ENCODE peak calls at places on chromosomes 4 and X, in nine cellular contexts. E is lung, U is cardiac muscle cell, N is IMR-90, A is GM12878, P is bronchial epithelial cell, K is AG09309, R is BE2C, J is brain microvascular endothelial cell. F is an unnamed sample.

GRCh38 chrX:19775830-19776498 is 111.4 kb downstream of the SH3KBP1 start:
- DNase-seq in E (no peak), U (no peak), N (no peak), A (no peak), P (no peak), K (no peak), R (no peak), J (no peak), F (no peak)

GRCh38 chr4:15479089-15479912 is 9.6 kb downstream of the CC2D2A start:
- DNase-seq in E (peak), U (peak), N (peak), A (no peak), P (peak), K (peak), R (peak), J (peak), F (no peak)

GRCh38 chrX:40130207-40130606 is 32.4 kb upstream of the BCOR start:
- DNase-seq in E (no peak), U (peak), N (peak), A (no peak), P (peak), K (no peak), R (no peak), J (peak), F (no peak)

GRCh38 chrX:131394384-131394783 is 105.3 kb upstream of the IGSF1 start:
- DNase-seq in E (no peak), U (no peak), N (no peak), A (no peak), P (peak), K (no peak), R (no peak), J (no peak), F (no peak)

GRCh38 chr4:4853371-4853823 is 6.1 kb upstream of the MSX1 start:
- DNase-seq in E (no peak), U (no peak), N (no peak), A (no peak), P (no peak), K (no peak), R (no peak), J (no peak), F (no peak)

GRCh38 chrX:23494741-23495140 is 160.1 kb downstream of the PTCHD1 start:
- DNase-seq in E (no peak), U (no peak), N (no peak), A (no peak), P (no peak), K (no peak), R (no peak), J (no peak), F (no peak)

GRCh38 chr4:2341261-2341841 is 77.1 kb downstream of the ZFYVE28 start:
- DNase-seq in E (peak), U (no peak), N (no peak), A (no peak), P (no peak), K (no peak), R (peak), J (no peak), F (no peak)

GRCh38 chr4:185358514-185359433 is 37.0 kb downstream of the LRP2BP start:
- DNase-seq in E (no peak), U (no peak), N (peak), A (no peak), P (peak), K (peak), R (no peak), J (peak), F (no peak)

GRCh38 chr4:91958651-91959050 is 345.1 kb upstream of the GRID2 start:
- DNase-seq in E (no peak), U (peak), N (peak), A (no peak), P (no peak), K (no peak), R (no peak), J (no peak), F (no peak)

GRCh38 chrX:152632445-152633097 is 5.1 kb upstream of the GABRQ start:
- DNase-seq in E (peak), U (peak), N (peak), A (no peak), P (peak), K (peak), R (peak), J (peak), F (no peak)

GRCh38 chr4:1494416-1495315 is 88.4 kb upstream of the NKX1-1 start:
- DNase-seq in E (no peak), U (no peak), N (no peak), A (no peak), P (no peak), K (no peak), R (peak), J (no peak), F (no peak)

GRCh38 chr4:23202712-23203247 is 510.0 kb downstream of the GBA3 start:
- DNase-seq in E (no peak), U (no peak), N (no peak), A (no peak), P (no peak), K (no peak), R (no peak), J (no peak), F (no peak)

GRCh38 chrX:119647552-119648420 is 41.6 kb upstream of the NKRF start:
- DNase-seq in E (no peak), U (no peak), N (no peak), A (peak), P (no peak), K (no peak), R (no peak), J (no peak), F (no peak)

GRCh38 chr4:15368906-15369305 is 58.9 kb upstream of the C1QTNF7 start:
- DNase-seq in E (no peak), U (peak), N (peak), A (no peak), P (no peak), K (no peak), R (no peak), J (peak), F (no peak)

GRCh38 chrX:139204576-139204902 is 326.0 kb upstream of the F9 start:
- DNase-seq in E (no peak), U (no peak), N (no peak), A (no peak), P (no peak), K (no peak), R (no peak), J (no peak), F (no peak)

GRCh38 chrX:53333853-53334252 is 52.5 kb upstream of the IQSEC2 start:
- DNase-seq in E (no peak), U (no peak), N (no peak), A (no peak), P (no peak), K (no peak), R (no peak), J (no peak), F (no peak)

GRCh38 chr4:3786196-3786869 is 20.1 kb downstream of the ADRA2C start:
- DNase-seq in E (no peak), U (no peak), N (no peak), A (no peak), P (no peak), K (no peak), R (peak), J (no peak), F (no peak)
- TF ChIP-seq CTCF in E (no peak), U (no peak), N (no peak), A (no peak), P (no peak), K (peak), R (peak), J (no peak), F (no peak)

GRCh38 chrX:26203556-26203955 is 11.3 kb downstream of the MAGEB6 start:
- DNase-seq in E (no peak), U (no peak), N (no peak), A (no peak), P (no peak), K (no peak), R (no peak), J (no peak), F (no peak)
- TF ChIP-seq CTCF in E (no peak), U (no peak), N (no peak), A (no peak), P (no peak), K (no peak), R (no peak), J (no peak), F (no peak)

DNA sequence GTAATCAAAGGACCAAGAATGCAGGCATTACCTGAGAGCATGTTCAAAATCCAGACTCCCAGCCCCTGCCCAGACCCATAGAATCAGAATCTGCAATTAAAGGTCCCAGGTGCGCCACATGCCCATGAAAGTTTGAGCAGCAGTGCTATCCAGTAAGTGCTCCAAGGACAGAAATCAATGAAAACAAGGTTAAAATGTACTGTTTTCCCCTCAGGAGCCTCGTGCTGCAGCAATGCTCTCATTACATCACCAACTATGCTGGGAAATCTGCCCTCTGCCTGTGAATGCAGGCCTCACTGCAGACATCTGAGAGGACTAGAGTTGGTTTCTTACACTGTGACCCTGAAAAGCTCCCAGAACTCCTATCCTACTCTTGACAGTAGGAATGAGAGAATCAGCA is 21.1 kb downstream of the ANXA5 start:
- DNase-seq in E (no peak), U (peak), N (peak), A (no peak), P (no peak), K (no peak), R (no peak), J (peak), F (no peak)
- TF ChIP-seq CTCF in E (no peak), U (peak), N (peak), A (no peak), P (no peak), K (peak), R (peak), J (peak), F (no peak)

GRCh38 chr4:182918044-182918607 is 940 bp upstream of the DCTD start:
- DNase-seq in E (no peak), U (no peak), N (no peak), A (peak), P (peak), K (no peak), R (no peak), J (no peak), F (no peak)

GRCh38 chr4:182916483-182917181 is 554 bp downstream of the DCTD start:
- DNase-seq in E (peak), U (peak), N (peak), A (no peak), P (peak), K (no peak), R (peak), J (peak), F (no peak)

GRCh38 chr4:182918791-182919302 is 1.7 kb upstream of the DCTD start:
- DNase-seq in E (no peak), U (no peak), N (no peak), A (peak), P (peak), K (no peak), R (no peak), J (no peak), F (no peak)

GRCh38 chr4:182914357-182914756 is 2.8 kb downstream of the DCTD start:
- DNase-seq in E (no peak), U (no peak), N (no peak), A (no peak), P (no peak), K (no peak), R (no peak), J (no peak), F (no peak)

GRCh38 chr4:182917182-182918043 is at the start of gene DCTD:
- DNase-seq in E (peak), U (peak), N (peak), A (no peak), P (peak), K (no peak), R (peak), J (peak), F (peak)
- TF ChIP-seq CTCF in E (no peak), U (peak), N (peak), A (peak), P (peak), K (peak), R (peak), J (peak), F (no peak)

DNA sequence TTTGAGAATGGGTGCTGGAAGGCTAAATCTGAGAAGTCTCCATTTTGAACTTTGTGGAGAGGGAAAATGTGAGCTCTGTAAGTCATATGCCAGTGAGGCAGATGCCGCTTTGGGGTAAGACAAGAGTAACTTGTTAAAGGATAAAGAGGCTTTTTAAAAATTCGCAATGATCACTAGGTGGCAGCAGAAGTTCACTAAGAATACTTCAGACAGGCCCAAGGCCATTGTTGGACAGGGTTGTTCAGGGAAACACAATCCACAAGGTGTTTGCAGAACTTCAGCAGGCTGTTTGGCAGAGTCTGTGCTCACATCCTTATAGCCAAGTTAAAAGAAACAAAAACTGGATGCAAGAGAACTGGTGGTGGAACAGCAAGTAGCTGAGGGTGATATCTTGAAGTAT is 13.7 kb upstream of the PIGA start:
- DNase-seq in E (no peak), U (peak), N (peak), A (no peak), P (peak), K (peak), R (peak), J (peak), F (no peak)
- TF ChIP-seq CTCF in E (peak), U (peak), N (peak), A (peak), P (peak), K (peak), R (peak), J (peak), F (no peak)

GRCh38 chr4:175637762-175638161 is 174.3 kb downstream of the GPM6A start:
- DNase-seq in E (no peak), U (no peak), N (no peak), A (no peak), P (no peak), K (no peak), R (no peak), J (no peak), F (no peak)

GRCh38 chr4:175641053-175641452 is 171.0 kb downstream of the GPM6A start:
- DNase-seq in E (no peak), U (no peak), N (no peak), A (no peak), P (no peak), K (no peak), R (no peak), J (no peak), F (no peak)

GRCh38 chr4:175633310-175633709 is 178.8 kb downstream of the GPM6A start:
- DNase-seq in E (no peak), U (no peak), N (no peak), A (no peak), P (no peak), K (no peak), R (no peak), J (no peak), F (no peak)

GRCh38 chr4:175639346-175639745 is 172.7 kb downstream of the GPM6A start:
- DNase-seq in E (no peak), U (no peak), N (no peak), A (no peak), P (no peak), K (no peak), R (no peak), J (no peak), F (no peak)

DNA sequence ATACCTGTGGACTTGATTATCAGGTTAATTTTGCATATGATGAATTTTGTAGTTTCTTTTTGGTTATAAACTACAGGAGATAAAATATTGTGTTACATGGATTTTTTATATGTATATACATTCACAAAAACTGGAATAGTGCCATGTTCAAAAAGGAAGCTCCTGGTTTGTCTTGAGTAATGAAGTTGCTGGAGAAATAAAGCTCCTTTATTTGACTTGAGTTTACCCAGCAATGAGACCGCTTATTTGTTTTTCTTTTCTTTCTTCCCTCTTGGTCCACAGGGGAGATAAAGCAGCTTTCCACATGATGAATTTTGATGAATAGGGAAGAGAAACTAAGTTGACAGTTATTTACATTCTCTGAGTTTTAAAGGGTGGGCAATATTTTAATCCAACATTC is 176.6 kb downstream of the GPM6A start:
- DNase-seq in E (no peak), U (no peak), N (no peak), A (no peak), P (no peak), K (no peak), R (no peak), J (no peak), F (no peak)
- TF ChIP-seq CTCF in E (no peak), U (no peak), N (no peak), A (no peak), P (no peak), K (no peak), R (no peak), J (no peak), F (no peak)

F was measured in activated B cell treated with CpG ODN at 0.5 μM for 24 hours.